ENCODE peak calls at places on chromosomes 3 and 15, in four cellular contexts. One of them, this sample, is unnamed.

GRCh38 chr3:189883113-189883753 is 237.5 kb downstream of the P3H2 start:
- DNase-seq in dorsolateral prefrontal cortex: no peak
- DNase-seq in hepatocyte: no peak
- DNase-seq in prostate gland: no peak
- DNase-seq in this sample: no peak

GRCh38 chr3:135907422-135908165 is 57.9 kb upstream of the PPP2R3A start:
- DNase-seq in dorsolateral prefrontal cortex: no peak
- DNase-seq in prostate gland: peak
- DNase-seq in hepatocyte: no peak
- DNase-seq in this sample: no peak

GRCh38 chr15:81338422-81339007 is 14.6 kb upstream of the STARD5 start:
- DNase-seq in prostate gland: peak
- DNase-seq in hepatocyte: no peak
- DNase-seq in dorsolateral prefrontal cortex: no peak
- DNase-seq in this sample: no peak

GRCh38 chr15:49901867-49902775 is 216.9 kb downstream of the ATP8B4 start:
- DNase-seq in prostate gland: no peak
- DNase-seq in hepatocyte: no peak
- DNase-seq in dorsolateral prefrontal cortex: no peak
- DNase-seq in this sample: no peak

GRCh38 chr3:111244760-111245159 is 173.1 kb downstream of the NECTIN3 start:
- DNase-seq in dorsolateral prefrontal cortex: no peak
- DNase-seq in hepatocyte: no peak
- DNase-seq in prostate gland: no peak
- DNase-seq in this sample: no peak

GRCh38 chr3:128991355-128991895 is 2.5 kb downstream of the CFAP92 start:
- DNase-seq in prostate gland: no peak
- DNase-seq in hepatocyte: no peak
- DNase-seq in dorsolateral prefrontal cortex: no peak
- DNase-seq in this sample: no peak

GRCh38 chr3:194824100-194824499 is 138.4 kb downstream of the FAM43A start:
- DNase-seq in dorsolateral prefrontal cortex: no peak
- DNase-seq in prostate gland: no peak
- DNase-seq in hepatocyte: no peak
- DNase-seq in this sample: no peak

GRCh38 chr3:14775011-14775410 is 43.8 kb upstream of the FGD5 start:
- DNase-seq in hepatocyte: no peak
- DNase-seq in dorsolateral prefrontal cortex: no peak
- DNase-seq in prostate gland: no peak
- DNase-seq in this sample: no peak

GRCh38 chr3:145175626-145176025 is 985.4 kb downstream of the PLOD2 start:
- DNase-seq in dorsolateral prefrontal cortex: no peak
- DNase-seq in hepatocyte: no peak
- DNase-seq in prostate gland: no peak
- DNase-seq in this sample: no peak

GRCh38 chr3:16137044-16137443 is 37.4 kb upstream of the GALNT15 start:
- DNase-seq in prostate gland: no peak
- DNase-seq in hepatocyte: no peak
- DNase-seq in dorsolateral prefrontal cortex: no peak
- DNase-seq in this sample: no peak

GRCh38 chr15:88645171-88646087 is 6.6 kb downstream of the ISG20 start:
- DNase-seq in dorsolateral prefrontal cortex: peak
- DNase-seq in hepatocyte: no peak
- DNase-seq in prostate gland: no peak
- DNase-seq in this sample: no peak

GRCh38 chr15:92959219-92959618 is 59.1 kb downstream of the CHD2 start:
- DNase-seq in hepatocyte: no peak
- DNase-seq in dorsolateral prefrontal cortex: no peak
- DNase-seq in prostate gland: no peak
- DNase-seq in this sample: no peak

GRCh38 chr3:142724682-142725351 is 983 bp downstream of the TRPC1 start:
- DNase-seq in prostate gland: peak
- DNase-seq in dorsolateral prefrontal cortex: no peak
- DNase-seq in hepatocyte: peak
- DNase-seq in this sample: peak

GRCh38 chr3:44235604-44236484 is 5.8 kb upstream of the TOPAZ1 start:
- DNase-seq in prostate gland: peak
- DNase-seq in dorsolateral prefrontal cortex: no peak
- DNase-seq in hepatocyte: peak
- DNase-seq in this sample: peak

GRCh38 chr15:42914728-42915497 is 5.7 kb downstream of the TTBK2 start:
- DNase-seq in hepatocyte: no peak
- DNase-seq in prostate gland: no peak
- DNase-seq in dorsolateral prefrontal cortex: no peak
- DNase-seq in this sample: no peak

GRCh38 chr3:103904991-103905390 is 1461.7 kb upstream of the ALCAM start:
- DNase-seq in dorsolateral prefrontal cortex: no peak
- DNase-seq in hepatocyte: no peak
- DNase-seq in prostate gland: no peak
- DNase-seq in this sample: no peak

GRCh38 chr3:105014631-105015030 is 352.1 kb upstream of the ALCAM start:
- DNase-seq in dorsolateral prefrontal cortex: no peak
- DNase-seq in prostate gland: no peak
- DNase-seq in hepatocyte: no peak
- DNase-seq in this sample: no peak

GRCh38 chr15:66940368-66940767 is 125.0 kb upstream of the SMAD3 start:
- DNase-seq in hepatocyte: no peak
- DNase-seq in dorsolateral prefrontal cortex: no peak
- DNase-seq in prostate gland: no peak
- DNase-seq in this sample: no peak

GRCh38 chr15:50531763-50532162 is 14.7 kb downstream of the USP50 start:
- DNase-seq in hepatocyte: no peak
- DNase-seq in prostate gland: no peak
- DNase-seq in dorsolateral prefrontal cortex: no peak
- DNase-seq in this sample: no peak

DNA sequence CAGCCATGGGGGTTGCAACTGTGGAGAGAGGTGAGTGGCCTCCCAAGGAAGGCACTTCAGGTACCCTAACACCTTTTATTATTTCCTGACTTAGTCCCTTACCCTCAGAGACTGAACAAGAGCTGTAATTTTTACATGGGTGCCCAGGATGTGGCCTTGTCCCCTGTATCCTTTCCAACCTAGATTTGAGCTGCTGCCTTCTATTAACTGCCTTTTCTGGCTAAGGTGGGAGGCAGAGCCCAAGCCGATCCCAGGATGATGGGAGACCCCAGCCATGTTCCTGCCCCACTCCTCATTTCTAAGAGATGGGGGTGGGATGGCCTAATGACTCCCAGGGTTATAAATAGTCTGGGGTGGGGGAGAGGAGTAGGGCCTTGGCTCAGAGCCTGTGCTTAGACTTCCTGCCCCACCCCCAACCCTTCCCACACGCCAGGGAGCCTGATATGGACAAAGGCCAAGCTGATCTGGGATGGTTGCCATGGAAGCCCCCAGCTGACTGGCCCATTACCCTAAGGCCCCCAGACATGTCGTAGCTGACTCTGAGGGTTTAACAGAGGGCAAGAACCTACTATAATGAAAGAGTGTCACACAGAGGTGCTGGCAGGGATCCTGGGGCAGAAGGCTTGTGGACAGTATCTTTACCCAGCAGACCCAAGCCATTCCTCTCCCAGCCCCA is 1.9 kb downstream of the KLHDC8B start:
- DNase-seq in dorsolateral prefrontal cortex: no peak
- DNase-seq in hepatocyte: peak
- DNase-seq in prostate gland: no peak
- DNase-seq in this sample: no peak
- H3K27ac ChIP-seq in dorsolateral prefrontal cortex: no peak
- H3K27ac ChIP-seq in hepatocyte: peak
- H3K27ac ChIP-seq in prostate gland: peak
- H3K27ac ChIP-seq in this sample: no peak

DNA sequence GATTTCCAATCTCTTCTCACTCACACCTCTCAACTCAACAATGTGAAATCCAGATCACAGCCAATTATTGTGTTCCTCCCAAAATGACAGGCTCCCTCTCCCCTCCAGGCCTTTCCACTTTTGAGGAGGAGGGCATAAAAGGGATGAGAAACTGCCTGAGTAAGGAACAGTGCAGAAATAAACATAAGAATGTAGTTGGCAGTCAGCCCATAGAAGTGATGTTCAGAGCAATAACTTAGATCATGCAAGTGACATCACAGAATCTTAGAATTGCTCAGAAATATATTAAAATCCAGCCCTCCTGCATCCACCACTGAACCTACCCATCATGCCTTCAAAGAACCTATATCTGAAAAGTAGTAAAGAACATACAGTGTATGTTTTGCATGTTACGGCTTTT is 299.4 kb upstream of the GADL1 start:
- DNase-seq in hepatocyte: no peak
- DNase-seq in prostate gland: no peak
- DNase-seq in dorsolateral prefrontal cortex: no peak
- DNase-seq in this sample: no peak
- TF ChIP-seq CTCF in hepatocyte: no peak
- TF ChIP-seq CTCF in prostate gland: no peak
- TF ChIP-seq CTCF in dorsolateral prefrontal cortex: no peak
- TF ChIP-seq CTCF in this sample: no peak

GRCh38 chr3:131077904-131078303 is 51.2 kb downstream of the NEK11 start:
- DNase-seq in hepatocyte: no peak
- DNase-seq in prostate gland: no peak
- DNase-seq in dorsolateral prefrontal cortex: no peak
- DNase-seq in this sample: no peak

GRCh38 chr3:131075632-131076328 is 49.1 kb downstream of the NEK11 start:
- DNase-seq in dorsolateral prefrontal cortex: no peak
- DNase-seq in hepatocyte: no peak
- DNase-seq in prostate gland: no peak
- DNase-seq in this sample: no peak

GRCh38 chr3:131067983-131068382 is 41.3 kb downstream of the NEK11 start:
- DNase-seq in hepatocyte: no peak
- DNase-seq in dorsolateral prefrontal cortex: no peak
- DNase-seq in prostate gland: no peak
- DNase-seq in this sample: no peak

GRCh38 chr3:131072845-131073244 is 46.2 kb downstream of the NEK11 start:
- DNase-seq in dorsolateral prefrontal cortex: no peak
- DNase-seq in hepatocyte: peak
- DNase-seq in prostate gland: no peak
- DNase-seq in this sample: no peak

DNA sequence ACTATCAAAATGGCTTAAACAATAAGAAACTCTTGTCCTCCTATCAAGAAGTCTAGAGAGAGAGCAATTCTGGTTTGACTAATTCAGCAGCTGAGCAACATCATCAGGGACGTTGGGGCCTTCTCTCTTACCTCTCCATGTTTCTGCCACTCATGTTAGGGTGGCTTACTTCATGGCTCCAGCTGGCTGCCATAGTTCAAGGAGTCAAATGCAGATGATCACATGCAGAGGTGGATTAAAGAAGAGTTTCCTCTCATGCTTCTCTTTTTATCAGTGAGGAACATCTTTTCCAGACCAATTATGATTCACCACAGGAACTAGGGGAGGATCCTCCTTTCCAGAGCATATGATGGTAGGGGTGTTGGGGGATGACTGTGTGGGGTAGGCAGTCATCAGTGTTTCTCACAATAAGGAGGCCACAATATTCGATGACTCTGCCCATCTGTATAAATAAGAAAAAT is 45.5 kb downstream of the NEK11 start:
- DNase-seq in prostate gland: no peak
- DNase-seq in dorsolateral prefrontal cortex: no peak
- DNase-seq in hepatocyte: peak
- DNase-seq in this sample: no peak
- H3K27ac ChIP-seq in prostate gland: no peak
- H3K27ac ChIP-seq in dorsolateral prefrontal cortex: no peak
- H3K27ac ChIP-seq in hepatocyte: peak
- H3K27ac ChIP-seq in this sample: no peak

DNA sequence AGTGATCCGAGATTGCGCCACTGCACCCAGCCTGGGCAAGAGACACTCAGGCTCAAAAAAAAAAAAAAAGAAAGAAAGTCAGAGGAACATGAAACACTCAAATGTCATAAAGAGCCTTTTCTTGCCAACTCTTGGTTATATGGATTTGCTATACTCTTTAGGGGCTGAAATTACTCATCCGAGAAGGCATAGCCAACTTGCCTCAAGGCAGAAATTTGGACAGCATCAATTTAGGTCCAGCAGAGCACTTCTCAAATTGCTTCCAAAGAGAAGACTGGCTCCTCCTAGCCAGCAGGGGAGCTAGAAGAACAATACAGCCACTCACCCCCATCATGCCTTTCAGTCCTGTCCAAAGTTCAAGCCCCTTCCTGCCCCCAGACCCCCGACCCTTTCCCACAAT is 43.8 kb downstream of the OSBPL10 start:
- DNase-seq in hepatocyte: no peak
- DNase-seq in prostate gland: no peak
- DNase-seq in dorsolateral prefrontal cortex: no peak
- DNase-seq in this sample: no peak
- TF ChIP-seq CTCF in hepatocyte: no peak
- TF ChIP-seq CTCF in prostate gland: no peak
- TF ChIP-seq CTCF in dorsolateral prefrontal cortex: no peak
- TF ChIP-seq CTCF in this sample: no peak

GRCh38 chr3:149401215-149401925 is 23.9 kb upstream of the TM4SF1 start:
- DNase-seq in hepatocyte: peak
- DNase-seq in prostate gland: peak
- DNase-seq in dorsolateral prefrontal cortex: no peak
- DNase-seq in this sample: no peak

GRCh38 chr3:149402481-149402880 is 25.0 kb upstream of the TM4SF1 start:
- DNase-seq in prostate gland: no peak
- DNase-seq in dorsolateral prefrontal cortex: no peak
- DNase-seq in hepatocyte: no peak
- DNase-seq in this sample: no peak

GRCh38 chr3:149403443-149403842 is 26.0 kb upstream of the TM4SF1 start:
- DNase-seq in hepatocyte: no peak
- DNase-seq in dorsolateral prefrontal cortex: no peak
- DNase-seq in prostate gland: no peak
- DNase-seq in this sample: no peak

GRCh38 chr3:149400645-149401044 is 23.2 kb upstream of the TM4SF1 start:
- DNase-seq in dorsolateral prefrontal cortex: no peak
- DNase-seq in prostate gland: no peak
- DNase-seq in hepatocyte: no peak
- DNase-seq in this sample: no peak

GRCh38 chr3:149401926-149402310 is 24.5 kb upstream of the TM4SF1 start:
- DNase-seq in dorsolateral prefrontal cortex: no peak
- DNase-seq in prostate gland: no peak
- DNase-seq in hepatocyte: no peak
- DNase-seq in this sample: no peak
- H3K27ac ChIP-seq in dorsolateral prefrontal cortex: no peak
- H3K27ac ChIP-seq in prostate gland: peak
- H3K27ac ChIP-seq in hepatocyte: peak
- H3K27ac ChIP-seq in this sample: no peak